ENCODE peak calls at places on chromosome 5, in nine cellular contexts. M, E, Q, J, A, F, I, B and S are unnamed samples.

GRCh38 chr5:9782806-9783560 is 152.8 kb upstream of the TAS2R1 start:
- DNase-seq in M (no peak), E (no peak), Q (no peak), J (no peak), A (no peak), F (no peak), I (no peak), B (peak; percentile 18), S (no peak)

GRCh38 chr5:101136454-101136853 is 233.4 kb upstream of the ST8SIA4 start:
- DNase-seq in M (no peak), E (no peak), Q (no peak), J (no peak), A (no peak), F (no peak), I (no peak), B (no peak), S (no peak)

GRCh38 chr5:29899583-29899982 is 1293.9 kb upstream of the CDH6 start:
- DNase-seq in M (no peak), E (no peak), Q (no peak), J (no peak), A (no peak), F (no peak), I (no peak), B (no peak), S (no peak)

GRCh38 chr5:78653031-78653430 is 4.5 kb upstream of the LHFPL2 start:
- DNase-seq in M (no peak), E (no peak), Q (no peak), J (no peak), A (no peak), F (no peak), I (no peak), B (no peak), S (no peak)

GRCh38 chr5:115069087-115069968 is 100.4 kb downstream of the TRIM36 start:
- DNase-seq in M (peak; percentile 51), E (no peak), Q (peak; percentile 12), J (peak; percentile 15), A (peak; percentile 48), F (peak; percentile 20), I (no peak), B (peak; percentile 81), S (peak; percentile 45)

GRCh38 chr5:172788771-172789686 is 18.0 kb upstream of the DUSP1 start:
- DNase-seq in M (no peak), E (no peak), Q (peak; percentile 47), J (no peak), A (peak; percentile 86), F (no peak), I (peak; percentile 66), B (no peak), S (no peak)

GRCh38 chr5:116374434-116374852 is 200.2 kb downstream of the SEMA6A start:
- DNase-seq in M (no peak), E (no peak), Q (no peak), J (no peak), A (no peak), F (no peak), I (no peak), B (no peak), S (no peak)

GRCh38 chr5:143673676-143674468 is 138.1 kb upstream of the HMHB1 start:
- DNase-seq in M (no peak), E (no peak), Q (no peak), J (no peak), A (no peak), F (peak; percentile 22), I (no peak), B (no peak), S (no peak)

GRCh38 chr5:96712100-96712746 is 50.0 kb downstream of the CAST start:
- DNase-seq in M (no peak), E (no peak), Q (no peak), J (no peak), A (no peak), F (no peak), I (no peak), B (no peak), S (no peak)

GRCh38 chr5:139461698-139462097 is 845 bp downstream of the ECSCR start:
- DNase-seq in M (no peak), E (no peak), Q (no peak), J (peak; percentile 38), A (no peak), F (no peak), I (no peak), B (no peak), S (no peak)

GRCh38 chr5:168585119-168585912 is 6.1 kb upstream of the PANK3 start:
- DNase-seq in M (no peak), E (no peak), Q (no peak), J (no peak), A (no peak), F (no peak), I (no peak), B (no peak), S (no peak)

GRCh38 chr5:1931590-1932138 is 48.9 kb upstream of the IRX4 start:
- DNase-seq in M (no peak), E (no peak), Q (no peak), J (peak; percentile 48), A (no peak), F (peak; percentile 68), I (peak; percentile 64), B (peak; percentile 60), S (no peak)
- H3K4me3 ChIP-seq in M (no peak overlapping the region), E (no peak overlapping the region), Q (peak overlapping the region; percentile 25), J (peak overlapping the region; percentile 55), A (peak overlapping the region; percentile 34), F (peak overlapping the region; percentile 41), I (peak overlapping the region; percentile 49), B (peak overlapping the region; percentile 68), S (peak overlapping the region; percentile 33)

DNA sequence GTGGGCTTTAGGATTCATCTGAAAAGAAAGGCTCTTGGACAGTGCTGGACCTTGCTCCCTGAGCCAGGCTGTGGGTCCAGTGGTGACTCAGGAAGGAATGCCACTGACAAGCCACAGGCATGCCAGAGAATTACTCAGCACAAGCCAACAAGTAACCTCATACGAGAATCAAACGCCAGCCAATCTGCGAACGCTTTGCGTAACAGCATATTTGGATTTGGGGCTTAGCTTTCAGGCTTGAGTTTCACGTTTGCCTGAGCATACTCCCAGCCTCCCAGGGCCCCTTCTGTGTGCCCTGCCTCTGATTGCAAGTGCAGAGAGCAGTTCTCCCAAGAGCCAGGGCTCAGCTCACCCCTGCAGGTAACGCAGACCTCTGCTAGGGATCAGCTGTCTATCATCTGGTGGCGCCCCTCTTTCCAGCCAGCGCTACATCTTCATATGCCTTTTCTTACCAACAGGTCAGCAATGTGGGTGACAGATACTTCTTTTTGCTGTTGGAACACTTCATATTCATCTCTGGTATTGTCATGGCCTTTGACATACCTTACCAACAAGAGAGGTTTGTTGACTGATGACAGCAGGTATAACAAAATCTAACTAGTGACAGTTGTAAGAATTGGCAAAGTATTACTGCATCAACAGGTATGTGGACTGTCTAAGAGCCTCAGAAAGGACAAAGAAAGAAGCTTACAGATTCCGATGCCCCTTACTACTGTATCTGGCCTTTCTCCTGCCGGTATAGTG is 30.1 kb upstream of the ZSWIM6 start:
- DNase-seq in M (peak; percentile 82), E (no peak), Q (peak; percentile 26), J (peak; percentile 78), A (peak; percentile 61), F (peak; percentile 90), I (no peak), B (no peak), S (no peak)
- H3K4me1 ChIP-seq in M (peaks cover 46% of the 10 kb centered on the region), E (no peaks in the 10 kb centered on the region), Q (no peaks in the 10 kb centered on the region), J (peaks cover 9% of the 10 kb centered on the region), A (peaks cover 6% of the 10 kb centered on the region), F (no peaks in the 10 kb centered on the region), I (peaks cover 13% of the 10 kb centered on the region), B (peaks cover 11% of the 10 kb centered on the region), S (no peaks in the 10 kb centered on the region)

GRCh38 chr5:1536298-1537165 is 12.8 kb upstream of the LPCAT1 start:
- DNase-seq in M (no peak), E (peak; percentile 89), Q (peak; percentile 22), J (no peak), A (no peak), F (no peak), I (no peak), B (no peak), S (no peak)

GRCh38 chr5:1537166-1538154 is 13.7 kb upstream of the LPCAT1 start:
- DNase-seq in M (no peak), E (no peak), Q (no peak), J (no peak), A (no peak), F (no peak), I (no peak), B (no peak), S (no peak)

GRCh38 chr5:1538276-1538675 is 14.5 kb upstream of the LPCAT1 start:
- DNase-seq in M (no peak), E (no peak), Q (no peak), J (no peak), A (no peak), F (no peak), I (no peak), B (no peak), S (no peak)

GRCh38 chr5:1538741-1539392 is 15.1 kb upstream of the LPCAT1 start:
- DNase-seq in M (no peak), E (no peak), Q (no peak), J (no peak), A (no peak), F (no peak), I (no peak), B (no peak), S (no peak)

DNA sequence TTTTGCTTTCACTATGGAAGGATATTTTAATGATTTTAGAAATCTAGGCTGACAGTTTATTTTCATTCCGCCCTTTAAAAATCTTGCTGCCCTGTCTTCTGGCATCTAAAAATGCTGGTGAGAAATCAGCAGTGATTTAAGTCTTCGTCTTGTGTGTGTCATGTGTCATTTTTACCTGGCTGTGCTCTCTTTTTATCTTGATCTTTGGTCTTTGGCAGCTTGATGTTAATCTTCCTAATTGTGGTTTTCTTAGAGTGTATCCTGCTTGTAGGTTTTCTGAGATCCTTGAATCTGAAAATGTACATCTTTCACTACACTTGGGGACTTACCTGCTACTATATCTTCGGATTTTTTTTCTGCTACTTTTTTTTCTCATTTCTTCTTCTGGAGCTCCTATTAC is 11.9 kb upstream of the LPCAT1 start:
- DNase-seq in M (no peak), E (no peak), Q (no peak), J (no peak), A (no peak), F (no peak), I (no peak), B (no peak), S (no peak)
- H3K4me3 ChIP-seq in M (no peak overlapping the region), E (peak overlapping the region; percentile 26), Q (no peak overlapping the region), J (no peak overlapping the region), A (no peak overlapping the region), F (no peak overlapping the region), I (no peak overlapping the region), B (no peak overlapping the region), S (no peak overlapping the region)

GRCh38 chr5:158563774-158564390 is 535.8 kb downstream of the EBF1 start:
- DNase-seq in M (no peak), E (no peak), Q (no peak), J (no peak), A (no peak), F (no peak), I (no peak), B (no peak), S (no peak)

GRCh38 chr5:158559643-158560042 is 540.1 kb downstream of the EBF1 start:
- DNase-seq in M (no peak), E (no peak), Q (no peak), J (no peak), A (no peak), F (no peak), I (no peak), B (no peak), S (no peak)

GRCh38 chr5:158565017-158565789 is 534.5 kb downstream of the EBF1 start:
- DNase-seq in M (no peak), E (no peak), Q (no peak), J (no peak), A (no peak), F (no peak), I (no peak), B (no peak), S (no peak)

GRCh38 chr5:158559066-158559465 is 540.6 kb downstream of the EBF1 start:
- DNase-seq in M (no peak), E (no peak), Q (no peak), J (no peak), A (no peak), F (no peak), I (no peak), B (no peak), S (no peak)

GRCh38 chr5:158560170-158560569 is 539.5 kb downstream of the EBF1 start:
- DNase-seq in M (no peak), E (no peak), Q (no peak), J (peak; percentile 51), A (no peak), F (no peak), I (peak; percentile 27), B (no peak), S (no peak)
- H3K4me1 ChIP-seq in M (no peaks in the 10 kb centered on the region), E (no peaks in the 10 kb centered on the region), Q (no peaks in the 10 kb centered on the region), J (no peaks in the 10 kb centered on the region), A (no peaks in the 10 kb centered on the region), F (no peaks in the 10 kb centered on the region), I (no peaks in the 10 kb centered on the region), B (no peaks in the 10 kb centered on the region), S (peaks cover 2% of the 10 kb centered on the region)